ENCODE peak calls at places on chromosomes 2 and 18, in nine cellular contexts. One of them, this sample, is unnamed. For H3K4me1, the result is how much of the 10 kb centered on the place peaks cover.

GRCh38 chr2:84417453-84417852 is 41.6 kb downstream of the SUCLG1 start:
- DNase-seq in transverse colon: no peak
- DNase-seq in fibroblast of lung: no peak
- DNase-seq in OCI-LY7: no peak
- DNase-seq in spleen: no peak
- DNase-seq in A549: no peak
- DNase-seq in lower lobe of right lung: no peak
- DNase-seq in right lobe of liver: no peak
- DNase-seq in astrocyte: peak
- DNase-seq in this sample: peak

GRCh38 chr2:213177685-213178084 is 26.3 kb upstream of the IKZF2 start:
- DNase-seq in transverse colon: no peak
- DNase-seq in fibroblast of lung: no peak
- DNase-seq in OCI-LY7: no peak
- DNase-seq in spleen: no peak
- DNase-seq in A549: no peak
- DNase-seq in lower lobe of right lung: no peak
- DNase-seq in right lobe of liver: no peak
- DNase-seq in astrocyte: no peak
- DNase-seq in this sample: no peak

GRCh38 chr2:127386764-127387654 is 766 bp downstream of the MAP3K2 start:
- DNase-seq in transverse colon: peak
- DNase-seq in fibroblast of lung: peak
- DNase-seq in OCI-LY7: peak
- DNase-seq in spleen: peak
- DNase-seq in A549: peak
- DNase-seq in lower lobe of right lung: peak
- DNase-seq in right lobe of liver: peak
- DNase-seq in astrocyte: peak
- DNase-seq in this sample: peak

GRCh38 chr18:58842978-58843661 is 21.6 kb upstream of the ZNF532 start:
- DNase-seq in transverse colon: no peak
- DNase-seq in fibroblast of lung: no peak
- DNase-seq in OCI-LY7: no peak
- DNase-seq in spleen: no peak
- DNase-seq in A549: no peak
- DNase-seq in lower lobe of right lung: no peak
- DNase-seq in right lobe of liver: no peak
- DNase-seq in astrocyte: no peak
- DNase-seq in this sample: no peak

GRCh38 chr2:11698009-11698922 is 28.3 kb upstream of the NTSR2 start:
- DNase-seq in transverse colon: peak
- DNase-seq in fibroblast of lung: peak
- DNase-seq in OCI-LY7: no peak
- DNase-seq in spleen: peak
- DNase-seq in A549: no peak
- DNase-seq in lower lobe of right lung: peak
- DNase-seq in right lobe of liver: no peak
- DNase-seq in astrocyte: peak
- DNase-seq in this sample: no peak

GRCh38 chr2:28547906-28548600 is 52.2 kb downstream of the PLB1 start:
- DNase-seq in transverse colon: no peak
- DNase-seq in fibroblast of lung: no peak
- DNase-seq in OCI-LY7: no peak
- DNase-seq in spleen: no peak
- DNase-seq in A549: no peak
- DNase-seq in lower lobe of right lung: no peak
- DNase-seq in right lobe of liver: no peak
- DNase-seq in astrocyte: no peak
- DNase-seq in this sample: no peak

GRCh38 chr2:172968061-172968469 is 107.6 kb upstream of the MAP3K20 start:
- DNase-seq in transverse colon: no peak
- DNase-seq in fibroblast of lung: peak
- DNase-seq in OCI-LY7: no peak
- DNase-seq in spleen: no peak
- DNase-seq in A549: no peak
- DNase-seq in lower lobe of right lung: no peak
- DNase-seq in right lobe of liver: peak
- DNase-seq in astrocyte: peak
- DNase-seq in this sample: no peak

GRCh38 chr2:207046642-207047213 is 107.4 kb downstream of the CPO start:
- DNase-seq in transverse colon: no peak
- DNase-seq in fibroblast of lung: peak
- DNase-seq in OCI-LY7: no peak
- DNase-seq in spleen: no peak
- DNase-seq in A549: no peak
- DNase-seq in lower lobe of right lung: no peak
- DNase-seq in right lobe of liver: no peak
- DNase-seq in astrocyte: no peak
- DNase-seq in this sample: no peak

GRCh38 chr2:148302526-148302925 is 281.6 kb downstream of the MBD5 start:
- DNase-seq in transverse colon: no peak
- DNase-seq in fibroblast of lung: no peak
- DNase-seq in OCI-LY7: no peak
- DNase-seq in spleen: no peak
- DNase-seq in A549: no peak
- DNase-seq in lower lobe of right lung: no peak
- DNase-seq in right lobe of liver: no peak
- DNase-seq in astrocyte: no peak
- DNase-seq in this sample: no peak

GRCh38 chr2:111157071-111157661 is 36.5 kb downstream of the BCL2L11 start:
- DNase-seq in transverse colon: peak
- DNase-seq in fibroblast of lung: no peak
- DNase-seq in OCI-LY7: peak
- DNase-seq in spleen: no peak
- DNase-seq in A549: no peak
- DNase-seq in lower lobe of right lung: no peak
- DNase-seq in right lobe of liver: no peak
- DNase-seq in astrocyte: no peak
- DNase-seq in this sample: no peak

GRCh38 chr2:47686018-47686417 is 96.9 kb upstream of the MSH6 start:
- DNase-seq in transverse colon: no peak
- DNase-seq in fibroblast of lung: no peak
- DNase-seq in OCI-LY7: no peak
- DNase-seq in spleen: no peak
- DNase-seq in A549: no peak
- DNase-seq in lower lobe of right lung: no peak
- DNase-seq in right lobe of liver: no peak
- DNase-seq in astrocyte: no peak
- DNase-seq in this sample: no peak

GRCh38 chr2:78127428-78127827 is 605.3 kb upstream of the LRRTM4 start:
- DNase-seq in transverse colon: no peak
- DNase-seq in fibroblast of lung: no peak
- DNase-seq in OCI-LY7: no peak
- DNase-seq in spleen: no peak
- DNase-seq in A549: no peak
- DNase-seq in lower lobe of right lung: no peak
- DNase-seq in right lobe of liver: no peak
- DNase-seq in astrocyte: no peak
- DNase-seq in this sample: no peak

GRCh38 chr18:44423826-44424225 is 256.9 kb upstream of the SETBP1 start:
- DNase-seq in transverse colon: no peak
- DNase-seq in fibroblast of lung: no peak
- DNase-seq in OCI-LY7: no peak
- DNase-seq in spleen: no peak
- DNase-seq in A549: no peak
- DNase-seq in lower lobe of right lung: no peak
- DNase-seq in right lobe of liver: no peak
- DNase-seq in astrocyte: no peak
- DNase-seq in this sample: no peak

GRCh38 chr2:29463181-29463900 is 348.1 kb downstream of the CLIP4 start:
- DNase-seq in transverse colon: no peak
- DNase-seq in fibroblast of lung: peak
- DNase-seq in OCI-LY7: no peak
- DNase-seq in spleen: no peak
- DNase-seq in A549: no peak
- DNase-seq in lower lobe of right lung: no peak
- DNase-seq in right lobe of liver: no peak
- DNase-seq in astrocyte: peak
- DNase-seq in this sample: peak

GRCh38 chr18:70333316-70333715 is 44.5 kb downstream of the SOCS6 start:
- DNase-seq in transverse colon: no peak
- DNase-seq in fibroblast of lung: no peak
- DNase-seq in OCI-LY7: no peak
- DNase-seq in spleen: no peak
- DNase-seq in A549: no peak
- DNase-seq in lower lobe of right lung: no peak
- DNase-seq in right lobe of liver: no peak
- DNase-seq in astrocyte: no peak
- DNase-seq in this sample: no peak
- H3K27ac ChIP-seq in transverse colon: no peak
- H3K27ac ChIP-seq in fibroblast of lung: peak
- H3K27ac ChIP-seq in OCI-LY7: no peak
- H3K27ac ChIP-seq in spleen: no peak
- H3K27ac ChIP-seq in A549: peak
- H3K27ac ChIP-seq in lower lobe of right lung: no peak
- H3K27ac ChIP-seq in right lobe of liver: peak
- H3K27ac ChIP-seq in astrocyte: peak
- H3K27ac ChIP-seq in this sample: peak

GRCh38 chr2:228401065-228401912 is 219.8 kb upstream of the SPHKAP start:
- DNase-seq in transverse colon: no peak
- DNase-seq in fibroblast of lung: peak
- DNase-seq in OCI-LY7: peak
- DNase-seq in spleen: peak
- DNase-seq in A549: no peak
- DNase-seq in lower lobe of right lung: no peak
- DNase-seq in right lobe of liver: no peak
- DNase-seq in astrocyte: no peak
- DNase-seq in this sample: no peak
- TF ChIP-seq CTCF in transverse colon: no peak
- TF ChIP-seq CTCF in fibroblast of lung: no peak
- TF ChIP-seq CTCF in OCI-LY7: peak
- TF ChIP-seq CTCF in spleen: no peak
- TF ChIP-seq CTCF in A549: no peak
- TF ChIP-seq CTCF in lower lobe of right lung: no peak
- TF ChIP-seq CTCF in right lobe of liver: no peak
- TF ChIP-seq CTCF in astrocyte: no peak
- TF ChIP-seq CTCF in this sample: no peak

GRCh38 chr2:217817466-217818292 is 185.1 kb downstream of the TNS1 start:
- DNase-seq in transverse colon: no peak
- DNase-seq in fibroblast of lung: no peak
- DNase-seq in OCI-LY7: no peak
- DNase-seq in spleen: no peak
- DNase-seq in A549: no peak
- DNase-seq in lower lobe of right lung: peak
- DNase-seq in right lobe of liver: no peak
- DNase-seq in astrocyte: no peak
- DNase-seq in this sample: no peak

GRCh38 chr2:217810275-217810674 is 192.5 kb downstream of the TNS1 start:
- DNase-seq in transverse colon: no peak
- DNase-seq in fibroblast of lung: no peak
- DNase-seq in OCI-LY7: no peak
- DNase-seq in spleen: no peak
- DNase-seq in A549: no peak
- DNase-seq in lower lobe of right lung: no peak
- DNase-seq in right lobe of liver: no peak
- DNase-seq in astrocyte: no peak
- DNase-seq in this sample: no peak

GRCh38 chr2:217816396-217816869 is 186.4 kb downstream of the TNS1 start:
- DNase-seq in transverse colon: no peak
- DNase-seq in fibroblast of lung: peak
- DNase-seq in OCI-LY7: no peak
- DNase-seq in spleen: no peak
- DNase-seq in A549: no peak
- DNase-seq in lower lobe of right lung: peak
- DNase-seq in right lobe of liver: no peak
- DNase-seq in astrocyte: no peak
- DNase-seq in this sample: no peak

GRCh38 chr2:217812170-217812569 is 190.6 kb downstream of the TNS1 start:
- DNase-seq in transverse colon: no peak
- DNase-seq in fibroblast of lung: no peak
- DNase-seq in OCI-LY7: no peak
- DNase-seq in spleen: no peak
- DNase-seq in A549: no peak
- DNase-seq in lower lobe of right lung: no peak
- DNase-seq in right lobe of liver: no peak
- DNase-seq in astrocyte: no peak
- DNase-seq in this sample: no peak

DNA sequence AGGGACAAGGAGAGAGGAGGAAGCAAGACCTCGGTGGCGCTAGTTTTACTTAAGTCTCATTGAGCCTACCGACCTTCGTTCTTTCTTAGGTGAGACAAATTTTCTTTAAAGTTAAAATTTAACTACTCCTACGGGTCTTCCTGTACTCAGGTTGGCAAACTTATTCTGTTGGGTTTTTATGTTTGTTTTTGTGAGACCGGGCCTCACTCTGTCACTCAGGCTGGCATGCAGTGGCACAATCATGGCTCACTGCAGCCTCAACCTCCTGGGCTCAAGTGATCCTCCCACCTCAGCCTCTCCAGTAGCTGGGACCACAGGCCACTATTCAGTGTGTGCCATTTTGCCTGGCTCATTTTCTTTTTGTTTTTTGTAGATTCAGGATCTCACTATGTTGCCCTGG is 189.0 kb downstream of the TNS1 start:
- DNase-seq in transverse colon: no peak
- DNase-seq in fibroblast of lung: no peak
- DNase-seq in OCI-LY7: no peak
- DNase-seq in spleen: no peak
- DNase-seq in A549: no peak
- DNase-seq in lower lobe of right lung: no peak
- DNase-seq in right lobe of liver: no peak
- DNase-seq in astrocyte: no peak
- DNase-seq in this sample: no peak
- H3K4me1 ChIP-seq in transverse colon: under half
- H3K4me1 ChIP-seq in fibroblast of lung: under half
- H3K4me1 ChIP-seq in OCI-LY7: under half
- H3K4me1 ChIP-seq in spleen: under half
- H3K4me1 ChIP-seq in A549: under half
- H3K4me1 ChIP-seq in lower lobe of right lung: under half
- H3K4me1 ChIP-seq in right lobe of liver: under half
- H3K4me1 ChIP-seq in astrocyte: under half
- H3K4me1 ChIP-seq in this sample: under half

GRCh38 chr2:131156452-131157149 is 51.5 kb downstream of the PLEKHB2 start:
- DNase-seq in transverse colon: no peak
- DNase-seq in fibroblast of lung: no peak
- DNase-seq in OCI-LY7: no peak
- DNase-seq in spleen: no peak
- DNase-seq in A549: no peak
- DNase-seq in lower lobe of right lung: no peak
- DNase-seq in right lobe of liver: no peak
- DNase-seq in astrocyte: no peak
- DNase-seq in this sample: no peak
- H3K27ac ChIP-seq in transverse colon: no peak
- H3K27ac ChIP-seq in fibroblast of lung: no peak
- H3K27ac ChIP-seq in OCI-LY7: no peak
- H3K27ac ChIP-seq in spleen: no peak
- H3K27ac ChIP-seq in A549: no peak
- H3K27ac ChIP-seq in lower lobe of right lung: no peak
- H3K27ac ChIP-seq in right lobe of liver: no peak
- H3K27ac ChIP-seq in astrocyte: no peak
- H3K27ac ChIP-seq in this sample: no peak

GRCh38 chr2:86621290-86621943 is 2.2 kb downstream of the RNF103 start:
- DNase-seq in transverse colon: no peak
- DNase-seq in fibroblast of lung: peak
- DNase-seq in OCI-LY7: peak
- DNase-seq in spleen: no peak
- DNase-seq in A549: no peak
- DNase-seq in lower lobe of right lung: no peak
- DNase-seq in right lobe of liver: no peak
- DNase-seq in astrocyte: peak
- DNase-seq in this sample: peak
- TF ChIP-seq CTCF in transverse colon: no peak
- TF ChIP-seq CTCF in fibroblast of lung: no peak
- TF ChIP-seq CTCF in OCI-LY7: peak
- TF ChIP-seq CTCF in spleen: no peak
- TF ChIP-seq CTCF in A549: no peak
- TF ChIP-seq CTCF in lower lobe of right lung: no peak
- TF ChIP-seq CTCF in right lobe of liver: peak
- TF ChIP-seq CTCF in astrocyte: no peak
- TF ChIP-seq CTCF in this sample: peak

This sample was measured in foreskin keratinocyte.